ENCODE peak calls at places on chromosomes 11 and 22, in seven cellular contexts. One of them, this sample, is unnamed.
A peak's percentile ranks its signal among the peaks of the same experiment; 100 is the strongest.

GRCh38 chr11:87740968-87741367 is 434.3 kb downstream of the RAB38 start:
- DNase-seq in NB4: peak; percentile 35
- DNase-seq in kidney epithelial cell: no peak
- DNase-seq in stomach: no peak
- DNase-seq in chondrocyte: no peak
- DNase-seq in H1: no peak
- DNase-seq in adrenal gland: no peak
- DNase-seq in this sample: no peak

GRCh38 chr11:10528121-10528520 is 12.9 kb downstream of the RNF141 start:
- DNase-seq in chondrocyte: no peak
- DNase-seq in adrenal gland: no peak
- DNase-seq in stomach: no peak
- DNase-seq in NB4: no peak
- DNase-seq in kidney epithelial cell: no peak
- DNase-seq in H1: no peak
- DNase-seq in this sample: peak; percentile 66

GRCh38 chr11:129694538-129694937 is 121.1 kb upstream of the TMEM45B start:
- DNase-seq in kidney epithelial cell: no peak
- DNase-seq in H1: no peak
- DNase-seq in adrenal gland: no peak
- DNase-seq in chondrocyte: peak; percentile 75
- DNase-seq in NB4: peak; percentile 35
- DNase-seq in stomach: no peak
- DNase-seq in this sample: no peak

GRCh38 chr11:23391031-23391430 is 530.8 kb upstream of the CCDC179 start:
- DNase-seq in NB4: no peak
- DNase-seq in stomach: no peak
- DNase-seq in kidney epithelial cell: no peak
- DNase-seq in adrenal gland: no peak
- DNase-seq in chondrocyte: no peak
- DNase-seq in H1: no peak
- DNase-seq in this sample: no peak

GRCh38 chr11:115409691-115410220 is 94.5 kb downstream of the CADM1 start:
- DNase-seq in adrenal gland: no peak
- DNase-seq in chondrocyte: no peak
- DNase-seq in H1: no peak
- DNase-seq in stomach: no peak
- DNase-seq in kidney epithelial cell: no peak
- DNase-seq in NB4: no peak
- DNase-seq in this sample: no peak

GRCh38 chr11:1568451-1568911 is 3.6 kb downstream of the DUSP8 start:
- DNase-seq in H1: peak; percentile 82
- DNase-seq in NB4: peak; percentile 25
- DNase-seq in kidney epithelial cell: no peak
- DNase-seq in stomach: no peak
- DNase-seq in adrenal gland: no peak
- DNase-seq in chondrocyte: peak; percentile 85
- DNase-seq in this sample: no peak

GRCh38 chr11:17528181-17528691 is 16.0 kb downstream of the USH1C start:
- DNase-seq in H1: peak; percentile 90
- DNase-seq in adrenal gland: peak; percentile 75
- DNase-seq in NB4: peak; percentile 66
- DNase-seq in chondrocyte: peak; percentile 61
- DNase-seq in kidney epithelial cell: no peak
- DNase-seq in stomach: peak; percentile 63
- DNase-seq in this sample: peak; percentile 67

GRCh38 chr22:43955883-43956286 is 643 bp downstream of the SAMM50 start:
- DNase-seq in kidney epithelial cell: no peak
- DNase-seq in stomach: no peak
- DNase-seq in NB4: peak; percentile 68
- DNase-seq in H1: no peak
- DNase-seq in chondrocyte: peak; percentile 3
- DNase-seq in adrenal gland: no peak
- DNase-seq in this sample: no peak

GRCh38 chr11:44595964-44596381 is 30.5 kb downstream of the CD82 start:
- DNase-seq in kidney epithelial cell: no peak
- DNase-seq in H1: no peak
- DNase-seq in stomach: peak; percentile 71
- DNase-seq in chondrocyte: no peak
- DNase-seq in adrenal gland: no peak
- DNase-seq in NB4: no peak
- DNase-seq in this sample: no peak

GRCh38 chr11:14809466-14809865 is 82.6 kb downstream of the CYP2R1 start:
- DNase-seq in NB4: peak; percentile 10
- DNase-seq in chondrocyte: no peak
- DNase-seq in kidney epithelial cell: no peak
- DNase-seq in stomach: no peak
- DNase-seq in H1: no peak
- DNase-seq in adrenal gland: no peak
- DNase-seq in this sample: no peak

GRCh38 chr11:2592559-2593392 is 107.0 kb downstream of the KCNQ1OT1 start:
- DNase-seq in chondrocyte: peak; percentile 60
- DNase-seq in NB4: no peak
- DNase-seq in H1: no peak
- DNase-seq in stomach: no peak
- DNase-seq in adrenal gland: peak; percentile 20
- DNase-seq in kidney epithelial cell: no peak
- DNase-seq in this sample: no peak

GRCh38 chr11:6681949-6682348 is 1.2 kb downstream of the MRPL17 start:
- DNase-seq in NB4: peak; percentile 57
- DNase-seq in adrenal gland: no peak
- DNase-seq in stomach: no peak
- DNase-seq in chondrocyte: no peak
- DNase-seq in kidney epithelial cell: no peak
- DNase-seq in H1: no peak
- DNase-seq in this sample: peak; percentile 40

GRCh38 chr11:3160252-3161031 is 4.7 kb downstream of the OSBPL5 start:
- DNase-seq in stomach: peak; percentile 83
- DNase-seq in H1: peak; percentile 91
- DNase-seq in adrenal gland: peak; percentile 94
- DNase-seq in chondrocyte: peak; percentile 96
- DNase-seq in kidney epithelial cell: peak; percentile 49
- DNase-seq in NB4: peak; percentile 92
- DNase-seq in this sample: peak; percentile 96

GRCh38 chr11:14956111-14956510 is 16.0 kb downstream of the CALCA start:
- DNase-seq in stomach: no peak
- DNase-seq in adrenal gland: no peak
- DNase-seq in chondrocyte: no peak
- DNase-seq in NB4: no peak
- DNase-seq in H1: no peak
- DNase-seq in kidney epithelial cell: no peak
- DNase-seq in this sample: no peak

GRCh38 chr11:46112961-46113617 is 8.2 kb downstream of the PHF21A start:
- DNase-seq in H1: no peak
- DNase-seq in stomach: no peak
- DNase-seq in NB4: peak; percentile 86
- DNase-seq in adrenal gland: no peak
- DNase-seq in kidney epithelial cell: peak; percentile 21
- DNase-seq in chondrocyte: no peak
- DNase-seq in this sample: peak; percentile 82

GRCh38 chr11:44445500-44446340 is 119.7 kb upstream of the CD82 start:
- DNase-seq in chondrocyte: peak; percentile 46
- DNase-seq in kidney epithelial cell: no peak
- DNase-seq in stomach: peak; percentile 10
- DNase-seq in NB4: no peak
- DNase-seq in H1: no peak
- DNase-seq in adrenal gland: no peak
- DNase-seq in this sample: no peak

GRCh38 chr11:116162086-116162485 is 610.7 kb downstream of the BUD13 start:
- DNase-seq in chondrocyte: no peak
- DNase-seq in H1: peak; percentile 11
- DNase-seq in NB4: no peak
- DNase-seq in kidney epithelial cell: no peak
- DNase-seq in adrenal gland: no peak
- DNase-seq in stomach: no peak
- DNase-seq in this sample: no peak

GRCh38 chr22:48155446-48155845 is 1393.0 kb downstream of the TBC1D22A start:
- DNase-seq in chondrocyte: peak; percentile 42
- DNase-seq in H1: no peak
- DNase-seq in NB4: no peak
- DNase-seq in stomach: no peak
- DNase-seq in adrenal gland: no peak
- DNase-seq in kidney epithelial cell: no peak
- DNase-seq in this sample: no peak

GRCh38 chr11:2699185-2699530 is 636 bp downstream of the KCNQ1OT1 start:
- DNase-seq in H1: no peak
- DNase-seq in kidney epithelial cell: no peak
- DNase-seq in chondrocyte: peak; percentile 91
- DNase-seq in adrenal gland: peak; percentile 53
- DNase-seq in stomach: no peak
- DNase-seq in NB4: peak; percentile 30
- DNase-seq in this sample: peak; percentile 19

GRCh38 chr11:4038973-4039372 is 55.6 kb upstream of the RRM1 start:
- DNase-seq in NB4: no peak
- DNase-seq in kidney epithelial cell: no peak
- DNase-seq in adrenal gland: peak; percentile 35
- DNase-seq in stomach: no peak
- DNase-seq in H1: no peak
- DNase-seq in chondrocyte: no peak
- DNase-seq in this sample: peak; percentile 39

GRCh38 chr22:48245119-48245485 is 1482.7 kb downstream of the TBC1D22A start:
- DNase-seq in stomach: no peak
- DNase-seq in kidney epithelial cell: no peak
- DNase-seq in NB4: no peak
- DNase-seq in H1: no peak
- DNase-seq in adrenal gland: no peak
- DNase-seq in chondrocyte: no peak
- DNase-seq in this sample: no peak

GRCh38 chr22:46748948-46749681 is 11.1 kb upstream of the CERK start:
- DNase-seq in kidney epithelial cell: no peak
- DNase-seq in H1: no peak
- DNase-seq in chondrocyte: no peak
- DNase-seq in adrenal gland: no peak
- DNase-seq in NB4: peak; percentile 20
- DNase-seq in stomach: no peak
- DNase-seq in this sample: peak; percentile 65

GRCh38 chr11:123597859-123598258 is 56.6 kb downstream of the SCN3B start:
- DNase-seq in stomach: no peak
- DNase-seq in H1: no peak
- DNase-seq in chondrocyte: no peak
- DNase-seq in kidney epithelial cell: no peak
- DNase-seq in NB4: no peak
- DNase-seq in adrenal gland: no peak
- DNase-seq in this sample: no peak

GRCh38 chr11:88631497-88631896 is 294.0 kb upstream of the CTSC start:
- DNase-seq in adrenal gland: no peak
- DNase-seq in NB4: no peak
- DNase-seq in H1: no peak
- DNase-seq in chondrocyte: no peak
- DNase-seq in stomach: no peak
- DNase-seq in kidney epithelial cell: no peak
- DNase-seq in this sample: peak; percentile 5

GRCh38 chr11:3775761-3776406 is 21.5 kb downstream of the NUP98 start:
- DNase-seq in stomach: no peak
- DNase-seq in NB4: no peak
- DNase-seq in kidney epithelial cell: no peak
- DNase-seq in H1: no peak
- DNase-seq in chondrocyte: no peak
- DNase-seq in adrenal gland: no peak
- DNase-seq in this sample: no peak

GRCh38 chr11:67437082-67437821 is at the start of gene PTPRCAP:
- DNase-seq in NB4: peak; percentile 96
- DNase-seq in chondrocyte: peak; percentile 84
- DNase-seq in kidney epithelial cell: no peak
- DNase-seq in stomach: peak; percentile 41
- DNase-seq in adrenal gland: no peak
- DNase-seq in H1: no peak
- DNase-seq in this sample: no peak

GRCh38 chr22:29344137-29344536 is 28.6 kb upstream of the RASL10A start:
- DNase-seq in chondrocyte: no peak
- DNase-seq in stomach: peak; percentile 88
- DNase-seq in kidney epithelial cell: peak; percentile 86
- DNase-seq in NB4: no peak
- DNase-seq in H1: no peak
- DNase-seq in adrenal gland: peak; percentile 81
- DNase-seq in this sample: peak; percentile 98
- TF ChIP-seq CTCF in chondrocyte: no peak
- TF ChIP-seq CTCF in stomach: no peak
- TF ChIP-seq CTCF in kidney epithelial cell: no peak
- TF ChIP-seq CTCF in NB4: no peak
- TF ChIP-seq CTCF in H1: no peak
- TF ChIP-seq CTCF in adrenal gland: no peak
- TF ChIP-seq CTCF in this sample: no peak

DNA sequence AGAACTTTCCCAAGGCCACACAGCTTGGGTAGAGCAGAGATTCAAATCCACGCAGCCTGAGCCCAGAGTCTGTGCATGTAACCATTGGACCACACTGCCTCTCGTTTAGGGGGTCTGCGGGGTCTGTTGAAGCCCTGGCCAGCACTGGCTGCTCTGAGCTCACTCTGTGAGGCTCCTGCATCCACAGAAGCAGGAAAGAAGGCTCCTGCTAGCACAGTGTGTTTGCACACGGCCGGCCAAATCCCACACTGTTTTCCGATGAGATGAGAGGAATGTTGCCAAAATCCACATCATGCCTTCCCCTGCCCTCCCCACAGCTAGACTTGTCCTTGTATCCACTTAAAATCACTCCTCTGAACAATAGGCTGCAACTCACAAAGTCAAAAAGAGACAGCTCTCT is 10.6 kb upstream of the SLC22A12 start:
- DNase-seq in adrenal gland: no peak
- DNase-seq in H1: no peak
- DNase-seq in NB4: no peak
- DNase-seq in stomach: no peak
- DNase-seq in kidney epithelial cell: no peak
- DNase-seq in chondrocyte: peak; percentile 51
- DNase-seq in this sample: no peak
- TF ChIP-seq CTCF in adrenal gland: no peak
- TF ChIP-seq CTCF in H1: no peak
- TF ChIP-seq CTCF in NB4: no peak
- TF ChIP-seq CTCF in stomach: no peak
- TF ChIP-seq CTCF in kidney epithelial cell: no peak
- TF ChIP-seq CTCF in chondrocyte: no peak
- TF ChIP-seq CTCF in this sample: no peak

GRCh38 chr11:66421492-66422205 is 814 bp downstream of the NPAS4 start:
- DNase-seq in H1: peak; percentile 99
- DNase-seq in kidney epithelial cell: no peak
- DNase-seq in chondrocyte: no peak
- DNase-seq in adrenal gland: peak; percentile 96
- DNase-seq in stomach: peak; percentile 94
- DNase-seq in NB4: peak; percentile 87
- DNase-seq in this sample: peak; percentile 92
- TF ChIP-seq CTCF in H1: no peak
- TF ChIP-seq CTCF in kidney epithelial cell: no peak
- TF ChIP-seq CTCF in chondrocyte: no peak
- TF ChIP-seq CTCF in adrenal gland: no peak
- TF ChIP-seq CTCF in stomach: no peak
- TF ChIP-seq CTCF in NB4: no peak
- TF ChIP-seq CTCF in this sample: no peak

GRCh38 chr11:65266210-65266609 is 4.4 kb downstream of the POLA2 start:
- DNase-seq in kidney epithelial cell: no peak
- DNase-seq in stomach: no peak
- DNase-seq in chondrocyte: no peak
- DNase-seq in adrenal gland: no peak
- DNase-seq in H1: no peak
- DNase-seq in NB4: no peak
- DNase-seq in this sample: no peak
- TF ChIP-seq CTCF in kidney epithelial cell: peak; percentile 53
- TF ChIP-seq CTCF in stomach: peak; percentile 30
- TF ChIP-seq CTCF in chondrocyte: no peak
- TF ChIP-seq CTCF in adrenal gland: no peak
- TF ChIP-seq CTCF in H1: peak; percentile 7
- TF ChIP-seq CTCF in NB4: no peak
- TF ChIP-seq CTCF in this sample: peak; percentile 9